ENCODE peak calls at places on chromosomes 7 and 10, in four cellular contexts. One of them, this sample, is unnamed.

GRCh38 chr7:33129806-33130153 is 416 bp downstream of the BBS9 start:
- DNase-seq in SK-N-SH: no peak
- DNase-seq in HepG2: no peak
- DNase-seq in K562: no peak
- DNase-seq in this sample: no peak

GRCh38 chr7:148807451-148807850 is 76.6 kb downstream of the EZH2 start:
- DNase-seq in K562: no peak
- DNase-seq in SK-N-SH: no peak
- DNase-seq in HepG2: no peak
- DNase-seq in this sample: no peak

GRCh38 chr10:5948999-5949759 is 28.2 kb downstream of the IL15RA start:
- DNase-seq in SK-N-SH: peak
- DNase-seq in K562: peak
- DNase-seq in HepG2: peak
- DNase-seq in this sample: peak

GRCh38 chr10:24968349-24968748 is 15.9 kb upstream of the PRTFDC1 start:
- DNase-seq in K562: no peak
- DNase-seq in SK-N-SH: no peak
- DNase-seq in HepG2: no peak
- DNase-seq in this sample: no peak

GRCh38 chr7:159042639-159043101 is 102.0 kb downstream of the VIPR2 start:
- DNase-seq in K562: no peak
- DNase-seq in HepG2: no peak
- DNase-seq in SK-N-SH: no peak
- DNase-seq in this sample: no peak

GRCh38 chr10:58268454-58268945 is 462 bp upstream of the CISD1 start:
- DNase-seq in HepG2: no peak
- DNase-seq in K562: no peak
- DNase-seq in SK-N-SH: no peak
- DNase-seq in this sample: no peak

GRCh38 chr10:8874972-8875371 is 820.5 kb downstream of the GATA3 start:
- DNase-seq in SK-N-SH: no peak
- DNase-seq in HepG2: no peak
- DNase-seq in K562: no peak
- DNase-seq in this sample: no peak

GRCh38 chr7:151459726-151460473 is 20.0 kb upstream of the CRYGN start:
- DNase-seq in SK-N-SH: peak
- DNase-seq in K562: no peak
- DNase-seq in HepG2: peak
- DNase-seq in this sample: no peak

GRCh38 chr7:151512353-151512752 is 7.3 kb downstream of the RHEB start:
- DNase-seq in HepG2: no peak
- DNase-seq in SK-N-SH: no peak
- DNase-seq in K562: no peak
- DNase-seq in this sample: no peak

GRCh38 chr7:112065758-112066157 is 140.4 kb downstream of the DOCK4 start:
- DNase-seq in HepG2: no peak
- DNase-seq in SK-N-SH: no peak
- DNase-seq in K562: no peak
- DNase-seq in this sample: no peak

GRCh38 chr10:63696205-63696604 is 175.0 kb downstream of the REEP3 start:
- DNase-seq in HepG2: no peak
- DNase-seq in SK-N-SH: no peak
- DNase-seq in K562: no peak
- DNase-seq in this sample: no peak

GRCh38 chr10:72980348-72980747 is 25.7 kb upstream of the PLA2G12B start:
- DNase-seq in HepG2: no peak
- DNase-seq in SK-N-SH: no peak
- DNase-seq in K562: no peak
- DNase-seq in this sample: no peak

GRCh38 chr7:28984631-28985030 is 26.5 kb upstream of the TRIL start:
- DNase-seq in SK-N-SH: peak
- DNase-seq in K562: no peak
- DNase-seq in HepG2: no peak
- DNase-seq in this sample: no peak

GRCh38 chr10:112663181-112663879 is 216.3 kb downstream of the VTI1A start:
- DNase-seq in HepG2: peak
- DNase-seq in K562: no peak
- DNase-seq in SK-N-SH: no peak
- DNase-seq in this sample: no peak

GRCh38 chr7:42478717-42479116 is 241.7 kb upstream of the GLI3 start:
- DNase-seq in HepG2: no peak
- DNase-seq in K562: no peak
- DNase-seq in SK-N-SH: no peak
- DNase-seq in this sample: no peak

GRCh38 chr7:140084972-140085371 is 22.2 kb upstream of the PARP12 start:
- DNase-seq in K562: peak
- DNase-seq in HepG2: no peak
- DNase-seq in SK-N-SH: no peak
- DNase-seq in this sample: no peak

GRCh38 chr10:73931767-73932624 is 21.1 kb downstream of the PLAU start:
- DNase-seq in K562: peak
- DNase-seq in HepG2: peak
- DNase-seq in SK-N-SH: no peak
- DNase-seq in this sample: peak

GRCh38 chr10:70578371-70578947 is 24.1 kb downstream of the PRF1 start:
- DNase-seq in SK-N-SH: no peak
- DNase-seq in K562: no peak
- DNase-seq in HepG2: peak
- DNase-seq in this sample: no peak

GRCh38 chr7:154167051-154167450 is 114.9 kb downstream of the DPP6 start:
- DNase-seq in K562: no peak
- DNase-seq in HepG2: no peak
- DNase-seq in SK-N-SH: peak
- DNase-seq in this sample: no peak

GRCh38 chr7:129055861-129056464 is 1.1 kb upstream of the TNPO3 start:
- DNase-seq in K562: no peak
- DNase-seq in HepG2: no peak
- DNase-seq in SK-N-SH: no peak
- DNase-seq in this sample: no peak

GRCh38 chr7:37212051-37212450 is 236.6 kb downstream of the ELMO1 start:
- DNase-seq in K562: no peak
- DNase-seq in SK-N-SH: no peak
- DNase-seq in HepG2: no peak
- DNase-seq in this sample: no peak

GRCh38 chr10:110651044-110651958 is 7.2 kb downstream of the RBM20 start:
- DNase-seq in K562: no peak
- DNase-seq in HepG2: no peak
- DNase-seq in SK-N-SH: peak
- DNase-seq in this sample: no peak

GRCh38 chr7:22782616-22783232 is 39.9 kb downstream of the TOMM7 start:
- DNase-seq in K562: peak
- DNase-seq in SK-N-SH: peak
- DNase-seq in HepG2: peak
- DNase-seq in this sample: peak

GRCh38 chr7:69861233-69861632 is 263.0 kb downstream of the AUTS2 start:
- DNase-seq in K562: no peak
- DNase-seq in SK-N-SH: no peak
- DNase-seq in HepG2: no peak
- DNase-seq in this sample: no peak

GRCh38 chr10:26384600-26384999 is 53.5 kb upstream of the APBB1IP start:
- DNase-seq in K562: no peak
- DNase-seq in SK-N-SH: no peak
- DNase-seq in HepG2: no peak
- DNase-seq in this sample: no peak

GRCh38 chr10:67843284-67843683 is 5.3 kb upstream of the DNAJC12 start:
- DNase-seq in SK-N-SH: no peak
- DNase-seq in K562: no peak
- DNase-seq in HepG2: no peak
- DNase-seq in this sample: no peak

DNA sequence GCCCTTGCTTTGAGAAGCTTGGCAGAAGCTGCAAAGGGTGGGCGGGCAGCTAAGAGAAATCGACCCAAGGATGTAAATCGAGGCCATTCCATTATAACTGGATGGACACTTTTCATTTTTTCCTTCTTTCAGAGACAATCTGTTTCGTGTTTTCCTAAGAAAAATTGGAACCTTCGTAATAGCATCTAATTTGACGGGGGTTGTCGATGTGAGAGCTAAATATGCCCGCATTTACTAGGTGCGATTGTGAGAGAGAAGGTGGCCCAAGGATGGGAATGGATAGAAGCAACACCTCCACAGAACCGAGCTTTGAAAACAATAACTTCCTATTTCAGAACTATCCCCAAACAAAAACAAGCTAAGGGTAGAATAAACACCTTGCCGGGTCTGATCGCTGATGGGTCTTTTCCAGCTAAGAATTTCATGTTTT is 848 bp upstream of the HOXA4 start:
- DNase-seq in K562: no peak
- DNase-seq in HepG2: no peak
- DNase-seq in SK-N-SH: no peak
- DNase-seq in this sample: no peak
- TF ChIP-seq FOXJ3 in K562: no peak
- TF ChIP-seq FOXJ3 in HepG2: no peak
- TF ChIP-seq FOXJ3 in SK-N-SH: no peak
- TF ChIP-seq FOXJ3 in this sample: no peak

GRCh38 chr7:44466300-44467216 is 23.9 kb downstream of the NUDCD3 start:
- DNase-seq in HepG2: no peak
- DNase-seq in SK-N-SH: no peak
- DNase-seq in K562: no peak
- DNase-seq in this sample: no peak

GRCh38 chr7:44463169-44463808 is 27.2 kb downstream of the NUDCD3 start:
- DNase-seq in K562: peak
- DNase-seq in HepG2: no peak
- DNase-seq in SK-N-SH: no peak
- DNase-seq in this sample: no peak

GRCh38 chr7:44465490-44465889 is 25.0 kb downstream of the NUDCD3 start:
- DNase-seq in SK-N-SH: no peak
- DNase-seq in K562: no peak
- DNase-seq in HepG2: no peak
- DNase-seq in this sample: no peak

GRCh38 chr7:44460325-44460724 is 30.1 kb downstream of the NUDCD3 start:
- DNase-seq in K562: no peak
- DNase-seq in HepG2: no peak
- DNase-seq in SK-N-SH: no peak
- DNase-seq in this sample: no peak

DNA sequence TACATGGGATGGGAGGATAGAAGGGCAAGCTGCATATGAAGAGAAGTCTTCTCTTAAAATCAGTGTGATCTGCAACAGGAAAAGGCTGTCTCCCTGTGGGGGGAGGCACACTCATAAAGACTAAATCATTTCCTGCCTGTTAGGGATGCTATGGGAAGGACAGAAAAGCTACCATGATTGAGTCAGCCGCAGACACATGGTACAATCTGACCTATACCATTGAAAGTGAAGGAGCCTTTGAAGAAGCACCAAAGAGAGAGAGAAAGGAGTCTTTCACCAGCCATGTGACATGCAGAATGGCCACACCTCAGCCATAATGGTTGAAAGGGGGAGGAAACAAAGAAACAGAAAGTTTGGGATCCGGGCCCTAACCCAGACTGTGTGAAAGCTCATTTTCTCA is 29.1 kb downstream of the NUDCD3 start:
- DNase-seq in SK-N-SH: no peak
- DNase-seq in K562: no peak
- DNase-seq in HepG2: no peak
- DNase-seq in this sample: no peak
- TF ChIP-seq FOXJ3 in SK-N-SH: no peak
- TF ChIP-seq FOXJ3 in K562: no peak
- TF ChIP-seq FOXJ3 in HepG2: no peak
- TF ChIP-seq FOXJ3 in this sample: no peak

DNA sequence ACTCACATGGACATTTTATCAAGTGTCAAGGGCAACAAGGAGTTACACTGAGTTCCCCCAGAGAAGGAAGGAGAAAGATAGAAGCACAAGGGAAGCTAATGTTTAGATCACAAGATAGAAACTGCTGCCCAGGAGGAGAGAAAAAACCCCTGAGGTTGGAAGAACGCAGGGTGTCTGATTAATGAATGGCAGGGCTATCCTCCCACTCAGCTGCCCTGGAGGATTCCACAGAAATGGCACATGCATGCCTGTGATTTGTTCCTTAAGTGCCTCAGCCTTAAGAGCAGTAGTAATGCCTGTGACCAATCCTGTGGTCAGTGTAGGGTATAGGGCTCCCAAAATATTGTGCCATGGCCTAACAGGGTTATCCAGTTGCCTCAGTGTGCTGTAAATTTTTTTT is 20.2 kb downstream of the DNAJB9 start:
- DNase-seq in K562: no peak
- DNase-seq in HepG2: no peak
- DNase-seq in SK-N-SH: no peak
- DNase-seq in this sample: no peak
- TF ChIP-seq FOXJ3 in K562: no peak
- TF ChIP-seq FOXJ3 in HepG2: no peak
- TF ChIP-seq FOXJ3 in SK-N-SH: no peak
- TF ChIP-seq FOXJ3 in this sample: no peak

GRCh38 chr10:43596546-43596945 is 9.7 kb upstream of the ZNF485 start:
- DNase-seq in SK-N-SH: no peak
- DNase-seq in HepG2: peak
- DNase-seq in K562: no peak
- DNase-seq in this sample: no peak

GRCh38 chr10:43595739-43596298 is 10.4 kb upstream of the ZNF485 start:
- DNase-seq in K562: no peak
- DNase-seq in SK-N-SH: no peak
- DNase-seq in HepG2: no peak
- DNase-seq in this sample: no peak

GRCh38 chr10:43591303-43591904 is 14.8 kb upstream of the ZNF485 start:
- DNase-seq in SK-N-SH: no peak
- DNase-seq in HepG2: no peak
- DNase-seq in K562: no peak
- DNase-seq in this sample: no peak

GRCh38 chr10:43598447-43598846 is 7.8 kb upstream of the ZNF485 start:
- DNase-seq in K562: no peak
- DNase-seq in SK-N-SH: no peak
- DNase-seq in HepG2: no peak
- DNase-seq in this sample: no peak

DNA sequence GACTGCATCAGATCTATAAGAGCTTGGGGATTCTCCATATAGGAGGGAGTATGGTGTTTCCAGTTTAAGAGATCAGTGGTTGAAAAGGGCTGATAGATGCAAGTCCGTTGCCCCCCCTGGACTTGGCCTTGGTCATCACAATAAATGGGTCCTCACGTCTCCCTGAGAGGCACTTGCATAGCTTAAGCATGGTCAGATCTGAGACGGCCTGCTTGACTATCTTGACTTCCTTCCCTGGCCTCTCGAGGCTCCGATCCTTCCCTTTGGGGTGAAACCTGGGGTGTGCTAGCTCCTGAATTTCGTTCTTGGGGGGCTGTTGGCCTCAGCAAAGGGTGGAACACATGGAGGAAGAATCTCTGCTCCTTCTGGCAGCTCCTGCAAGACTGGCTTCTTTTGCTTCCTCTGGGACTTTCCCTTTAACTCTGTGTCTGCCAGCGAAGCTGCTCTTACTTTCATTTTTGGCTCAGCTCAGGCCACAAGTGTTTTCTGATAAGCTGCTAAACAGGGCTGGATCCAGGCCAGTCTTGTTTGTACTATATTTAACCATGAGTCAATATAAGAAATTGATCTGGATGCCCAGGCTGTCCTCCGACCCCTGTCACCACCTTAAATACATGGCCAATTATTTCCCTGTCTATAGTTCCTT is 11.2 kb upstream of the ZNF485 start:
- DNase-seq in SK-N-SH: no peak
- DNase-seq in K562: no peak
- DNase-seq in HepG2: no peak
- DNase-seq in this sample: no peak
- TF ChIP-seq FOXJ3 in SK-N-SH: no peak
- TF ChIP-seq FOXJ3 in K562: no peak
- TF ChIP-seq FOXJ3 in HepG2: no peak
- TF ChIP-seq FOXJ3 in this sample: no peak